ENCODE peak calls at places on chromosomes 1 and 21, in seven cellular contexts. M is heart left ventricle, K is iris pigment epithelial cell, N is SJSA1, L is ELF-1, A is midbrain, Y is AG09319. H is an unnamed sample.
A peak's percentile ranks its signal among the peaks of the same experiment; 100 is the strongest.

GRCh38 chr1:228882785-228883450 is 147.6 kb downstream of the RHOU start:
- DNase-seq in M (no peak), K (no peak), N (no peak), L (peak; percentile 18), A (no peak), Y (no peak), H (no peak)

GRCh38 chr1:100039571-100039970 is 69.8 kb downstream of the SLC35A3 start:
- DNase-seq in M (no peak), K (no peak), N (peak; percentile 6), L (no peak), A (no peak), Y (no peak), H (no peak)

GRCh38 chr1:93614550-93615200 is 67.0 kb downstream of the BCAR3 start:
- DNase-seq in M (no peak), K (no peak), N (no peak), L (no peak), A (no peak), Y (peak; percentile 75), H (no peak)

GRCh38 chr1:1804301-1804700 is 26.0 kb upstream of the NADK start:
- DNase-seq in M (no peak), K (no peak), N (no peak), L (no peak), A (no peak), Y (no peak), H (no peak)

GRCh38 chr1:67429011-67429527 is 1.1 kb downstream of the SERBP1 start:
- DNase-seq in M (no peak), K (peak; percentile 21), N (peak; percentile 30), L (peak; percentile 19), A (no peak), Y (no peak), H (peak; percentile 16)

GRCh38 chr1:116128669-116129068 is 17.5 kb downstream of the MAB21L3 start:
- DNase-seq in M (no peak), K (no peak), N (no peak), L (no peak), A (no peak), Y (no peak), H (no peak)

GRCh38 chr1:176811896-176812295 is 348.9 kb downstream of the PAPPA2 start:
- DNase-seq in M (no peak), K (no peak), N (peak; percentile 81), L (no peak), A (no peak), Y (no peak), H (no peak)

GRCh38 chr21:33685613-33686197 is 43.4 kb downstream of the ITSN1 start:
- DNase-seq in M (no peak), K (peak; percentile 85), N (peak; percentile 86), L (no peak), A (no peak), Y (peak; percentile 25), H (no peak)

GRCh38 chr1:31746687-31747086 is 17.5 kb downstream of the ADGRB2 start:
- DNase-seq in M (no peak), K (no peak), N (no peak), L (peak; percentile 44), A (no peak), Y (no peak), H (no peak)

GRCh38 chr1:79568411-79568810 is 561.9 kb upstream of the ADGRL4 start:
- DNase-seq in M (no peak), K (peak; percentile 14), N (no peak), L (no peak), A (no peak), Y (no peak), H (no peak)

GRCh38 chr1:172647110-172647564 is 11.8 kb upstream of the FASLG start:
- DNase-seq in M (no peak), K (no peak), N (no peak), L (no peak), A (no peak), Y (no peak), H (no peak)